ENCODE peak calls at places on chromosomes 6 and 20, in five cellular contexts. G is adipocyte, S is psoas muscle, H is fibroblast of lung, Y is esophagus squamous epithelium. X is an unnamed sample. For H3K27me3, the result is how much of the 10 kb centered on the place peaks cover.

GRCh38 chr6:32852844-32853540 is 512 bp downstream of the TAP1 start:
- DNase-seq in S (peak), Y (no peak), H (peak), G (peak), X (peak)

GRCh38 chr6:122063090-122063489 is 336.4 kb upstream of the HSF2 start:
- DNase-seq in Y (no peak), G (peak), H (no peak), S (no peak), X (no peak)

GRCh38 chr6:27332692-27333641 is 20.9 kb upstream of the POM121L2 start:
- DNase-seq in H (peak), S (no peak), G (peak), Y (no peak), X (no peak)

GRCh38 chr6:138815797-138816528 is 20.1 kb downstream of the ECT2L start:
- DNase-seq in Y (no peak), G (peak), S (no peak), H (peak), X (no peak)

GRCh38 chr6:73898599-73898998 is 202.6 kb downstream of the CD109 start:
- DNase-seq in G (no peak), S (no peak), Y (no peak), H (no peak), X (no peak)

GRCh38 chr6:106773956-106774629 is 144.7 kb downstream of the QRSL1 start:
- DNase-seq in G (peak), Y (no peak), S (no peak), H (no peak), X (no peak)

GRCh38 chr20:6241591-6241990 is 118.8 kb upstream of the FERMT1 start:
- DNase-seq in S (no peak), Y (no peak), G (no peak), H (no peak), X (no peak)

GRCh38 chr6:95576218-95576617 is 1.1 kb upstream of the MANEA start:
- DNase-seq in S (no peak), G (peak), Y (no peak), H (no peak), X (no peak)

GRCh38 chr6:28947831-28948270 is 24.1 kb upstream of the TRIM27 start:
- DNase-seq in Y (no peak), S (no peak), G (peak), H (no peak), X (no peak)

GRCh38 chr6:7587631-7588100 is 2.3 kb upstream of the SNRNP48 start:
- DNase-seq in S (no peak), Y (no peak), H (no peak), G (peak), X (no peak)

GRCh38 chr6:123662757-123663156 is 26.0 kb upstream of the TRDN start:
- DNase-seq in Y (no peak), S (no peak), H (no peak), G (no peak), X (no peak)

GRCh38 chr20:32159766-32160221 is 47.7 kb downstream of the PLAGL2 start:
- DNase-seq in H (no peak), G (no peak), Y (no peak), S (no peak), X (peak)

GRCh38 chr6:116157391-116157790 is 31.5 kb upstream of the COL10A1 start:
- DNase-seq in H (no peak), Y (no peak), S (no peak), G (peak), X (no peak)

GRCh38 chr20:308427-309038 is 11.2 kb downstream of the ZCCHC3 start:
- DNase-seq in Y (no peak), G (no peak), H (no peak), S (no peak), X (peak)

GRCh38 chr20:45818239-45818638 is 5.8 kb downstream of the UBE2C start:
- DNase-seq in Y (no peak), S (no peak), H (no peak), G (no peak), X (no peak)

GRCh38 chr6:87197547-87197946 is 42.2 kb downstream of the ZNF292 start:
- DNase-seq in H (no peak), G (no peak), S (no peak), Y (no peak), X (no peak)

GRCh38 chr6:142155895-142156757 is 9.1 kb downstream of the VTA1 start:
- DNase-seq in G (peak), H (peak), S (no peak), Y (no peak), X (no peak)

GRCh38 chr6:16338577-16339262 is 100.3 kb downstream of the GMPR start:
- DNase-seq in G (peak), S (peak), Y (peak), H (peak), X (peak)

GRCh38 chr20:50003253-50003656 is 20.5 kb downstream of the SNAI1 start:
- DNase-seq in Y (no peak), G (peak), S (no peak), H (peak), X (no peak)

GRCh38 chr20:49768204-49769124 is 44.2 kb upstream of the SLC9A8 start:
- DNase-seq in S (peak), H (peak), G (peak), Y (no peak), X (peak)

GRCh38 chr20:62686869-62687830 is 21.5 kb upstream of the NTSR1 start:
- DNase-seq in Y (no peak), S (no peak), G (no peak), H (no peak), X (peak)

GRCh38 chr20:48215536-48215935 is 430.3 kb upstream of the SULF2 start:
- DNase-seq in Y (no peak), G (no peak), H (no peak), S (no peak), X (no peak)

GRCh38 chr20:22379472-22379871 is 204.9 kb downstream of the FOXA2 start:
- DNase-seq in Y (no peak), S (no peak), H (peak), G (no peak), X (no peak)

GRCh38 chr6:11366183-11366933 is 133.9 kb upstream of the NEDD9 start:
- DNase-seq in G (no peak), H (no peak), Y (no peak), S (no peak), X (no peak)

GRCh38 chr6:46490425-46491200 is 636 bp downstream of the RCAN2 start:
- DNase-seq in Y (peak), H (no peak), G (peak), S (peak), X (peak)

GRCh38 chr20:52191132-52191435 is 495 bp downstream of the ZFP64 start:
- DNase-seq in Y (no peak), G (peak), H (peak), S (no peak), X (no peak)

GRCh38 chr20:59605691-59606364 is 1.5 kb downstream of the PHACTR3 start:
- DNase-seq in S (no peak), H (no peak), Y (no peak), G (no peak), X (no peak)
- H3K27me3 ChIP-seq in S (under half), H (under half), Y (under half), G (half or more), X (under half)

GRCh38 chr6:13012977-13013680 is 296.6 kb downstream of the PHACTR1 start:
- DNase-seq in Y (no peak), S (no peak), G (no peak), H (no peak), X (peak)

GRCh38 chr6:13015379-13015681 is 298.8 kb downstream of the PHACTR1 start:
- DNase-seq in S (no peak), H (no peak), Y (no peak), G (no peak), X (no peak)

GRCh38 chr6:13012271-13012670 is 295.7 kb downstream of the PHACTR1 start:
- DNase-seq in Y (no peak), S (no peak), G (no peak), H (no peak), X (no peak)

GRCh38 chr6:13014551-13015378 is 298.2 kb downstream of the PHACTR1 start:
- DNase-seq in H (no peak), G (no peak), Y (no peak), S (no peak), X (no peak)

GRCh38 chr6:13013681-13014550 is 297.3 kb downstream of the PHACTR1 start:
- DNase-seq in G (peak), S (no peak), Y (no peak), H (peak), X (peak)
- H3K27me3 ChIP-seq in G (under half), S (under half), Y (under half), H (under half), X (under half)

DNA sequence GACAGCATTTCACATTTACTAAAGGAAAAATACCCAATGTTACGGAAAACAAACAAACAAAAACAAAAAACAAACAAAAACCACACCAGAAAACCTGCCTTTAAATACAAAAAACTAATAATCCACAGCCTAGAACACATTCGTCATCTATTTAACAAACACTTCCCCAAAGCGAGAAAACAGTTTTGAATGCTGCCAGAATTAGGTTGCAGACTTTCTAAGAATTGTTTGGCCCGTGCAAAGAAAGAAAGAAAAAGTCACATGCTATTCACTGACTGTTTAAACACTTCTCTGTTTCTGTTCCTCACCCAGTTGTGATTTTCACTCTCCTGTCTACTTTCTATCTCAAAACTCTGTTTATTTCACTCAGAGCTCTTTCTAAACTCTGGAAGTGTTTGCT is 52.5 kb downstream of the BCAS1 start:
- DNase-seq in H (no peak), G (no peak), S (no peak), Y (no peak), X (no peak)
- H3K27me3 ChIP-seq in H (under half), G (under half), S (under half), Y (under half), X (under half)

GRCh38 chr6:169960531-169960890 is 209.1 kb downstream of the ERMARD start:
- DNase-seq in Y (no peak), G (no peak), S (no peak), H (no peak), X (peak)

GRCh38 chr6:169962604-169963469 is 211.4 kb downstream of the ERMARD start:
- DNase-seq in Y (no peak), S (no peak), G (no peak), H (no peak), X (peak)

GRCh38 chr6:169963581-169964297 is 212.3 kb downstream of the ERMARD start:
- DNase-seq in S (no peak), G (no peak), Y (no peak), H (no peak), X (no peak)

GRCh38 chr6:169960891-169961611 is 209.6 kb downstream of the ERMARD start:
- DNase-seq in G (no peak), H (no peak), S (no peak), Y (no peak), X (no peak)

GRCh38 chr6:169961772-169962561 is 210.5 kb downstream of the ERMARD start:
- DNase-seq in Y (no peak), H (no peak), S (no peak), G (no peak), X (peak)
- H3K27me3 ChIP-seq in Y (under half), H (under half), S (under half), G (under half), X (under half)

DNA sequence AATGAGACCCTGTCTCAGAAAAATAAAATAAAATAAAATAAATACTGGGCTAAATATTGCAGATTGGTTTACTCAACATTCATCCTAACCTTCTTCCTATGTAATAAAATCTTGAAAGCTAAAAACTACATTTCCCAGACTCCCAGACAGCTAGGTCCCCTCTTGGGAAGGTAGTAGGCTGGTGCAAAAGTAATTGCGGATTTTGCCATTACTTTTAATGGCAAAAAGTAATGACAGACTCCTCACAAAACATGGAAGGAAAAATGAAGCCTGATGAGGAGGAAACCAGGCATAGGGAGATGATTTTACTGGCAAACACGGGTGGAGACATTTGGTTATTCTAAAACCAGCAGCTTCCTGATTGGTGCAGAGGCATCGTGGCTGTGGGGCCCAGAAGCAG is 70.6 kb upstream of the E2F3 start:
- DNase-seq in G (no peak), Y (no peak), S (no peak), H (no peak), X (no peak)
- H3K27me3 ChIP-seq in G (under half), Y (under half), S (under half), H (under half), X (under half)

DNA sequence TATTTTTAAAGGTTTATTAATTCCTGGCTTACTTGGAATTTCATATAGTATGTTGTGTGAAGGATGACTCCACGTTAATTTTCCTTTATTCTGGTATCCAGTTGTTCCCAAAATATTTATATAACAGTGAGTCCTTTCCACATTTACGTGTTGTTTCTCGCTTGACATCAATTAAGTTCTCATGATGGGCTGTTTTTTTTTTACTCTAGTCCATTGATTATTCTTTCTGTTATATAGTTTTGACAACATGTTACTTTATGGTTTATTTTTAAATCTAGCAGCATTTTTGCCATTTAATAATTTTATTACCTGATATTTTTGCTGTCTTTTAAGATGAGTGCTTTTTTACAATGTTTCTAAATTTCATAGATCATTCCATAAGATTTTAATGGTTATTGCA is 6.7 kb downstream of the TRIM40 start:
- DNase-seq in G (no peak), H (no peak), Y (no peak), S (no peak), X (no peak)
- H3K27me3 ChIP-seq in G (under half), H (under half), Y (under half), S (under half), X (under half)

DNA sequence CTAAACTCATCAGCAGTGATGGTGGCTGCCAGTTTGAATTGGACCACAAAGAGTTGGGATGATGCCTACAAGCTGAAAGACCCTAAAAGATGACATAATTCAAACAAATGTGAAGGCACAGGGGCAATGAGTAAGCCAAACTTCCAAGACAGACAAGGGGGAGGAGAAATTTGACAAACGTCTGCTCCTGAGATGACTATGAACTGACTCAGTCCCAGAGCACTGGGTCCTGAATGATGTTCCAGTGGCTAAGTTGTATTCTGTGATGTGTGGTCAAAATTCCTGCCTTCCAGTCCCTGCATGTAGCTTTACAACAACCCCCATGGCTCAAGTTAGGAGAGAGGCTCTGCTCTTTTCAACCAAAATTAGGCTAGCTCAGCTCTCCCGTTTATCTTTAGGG is 86.1 kb upstream of the SIRPA start:
- DNase-seq in S (no peak), Y (no peak), H (peak), G (peak), X (no peak)
- H3K27me3 ChIP-seq in S (under half), Y (under half), H (under half), G (under half), X (under half)

GRCh38 chr6:34226731-34227586 is 9.7 kb upstream of the HMGA1 start:
- DNase-seq in H (no peak), S (peak), Y (no peak), G (no peak), X (no peak)

GRCh38 chr6:34231566-34232336 is 4.9 kb upstream of the HMGA1 start:
- DNase-seq in G (no peak), Y (no peak), H (no peak), S (peak), X (no peak)

GRCh38 chr6:34227656-34228421 is 8.8 kb upstream of the HMGA1 start:
- DNase-seq in Y (no peak), S (peak), G (no peak), H (no peak), X (no peak)

GRCh38 chr6:34230653-34231351 is 5.9 kb upstream of the HMGA1 start:
- DNase-seq in H (no peak), S (peak), Y (no peak), G (no peak), X (peak)

GRCh38 chr6:34229877-34230276 is 6.8 kb upstream of the HMGA1 start:
- DNase-seq in Y (no peak), G (no peak), H (no peak), S (peak), X (no peak)
- H3K27me3 ChIP-seq in Y (under half), G (under half), H (under half), S (under half), X (under half)

GRCh38 chr6:50816947-50817637 is 1.6 kb upstream of the TFAP2B start:
- DNase-seq in S (no peak), G (no peak), Y (no peak), H (no peak), X (no peak)
- H3K27me3 ChIP-seq in S (under half), G (half or more), Y (under half), H (under half), X (under half)

DNA sequence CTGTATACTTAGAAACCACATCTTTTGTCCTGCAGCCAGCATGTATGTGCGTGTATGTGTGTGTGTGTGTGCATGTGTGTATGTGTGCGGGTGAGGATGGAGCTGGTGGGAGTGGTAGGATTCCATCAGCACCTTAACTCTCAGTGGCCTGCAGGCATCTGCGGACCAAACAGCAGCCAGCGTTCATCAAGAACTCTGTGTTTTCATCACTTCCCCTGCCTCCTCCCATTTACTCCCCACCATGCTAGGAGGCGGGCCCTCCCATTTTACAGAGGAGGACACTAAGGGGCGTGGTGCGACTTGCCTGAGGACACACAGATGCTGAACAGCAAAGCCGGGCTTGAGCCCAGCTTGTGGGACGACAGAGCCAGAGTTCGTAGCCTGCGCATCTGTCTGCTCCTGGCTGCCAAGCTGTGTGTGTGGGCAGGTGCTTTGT is 8.9 kb downstream of the VSTM2L start:
- DNase-seq in G (peak), Y (no peak), H (no peak), S (peak), X (no peak)
- H3K27me3 ChIP-seq in G (half or more), Y (under half), H (half or more), S (under half), X (under half)

X was measured in aorta.